ENCODE peak calls at places on chromosomes 12 and 14, in six cellular contexts. One of them, this sample, is unnamed.
A peak's percentile ranks its signal among the peaks of the same experiment; 100 is the strongest.

GRCh38 chr14:32190713-32191112 is 11.1 kb upstream of the RNU6-7 start:
- DNase-seq in T1000: no peak
- DNase-seq in GM12864: no peak
- DNase-seq in HS-5: no peak
- DNase-seq in EL: peak; percentile 24
- DNase-seq in hypothalamus: no peak
- DNase-seq in this sample: no peak

GRCh38 chr12:125312471-125312870 is 247.2 kb downstream of the AACS start:
- DNase-seq in T1000: no peak
- DNase-seq in EL: no peak
- DNase-seq in GM12864: no peak
- DNase-seq in HS-5: no peak
- DNase-seq in hypothalamus: no peak
- DNase-seq in this sample: no peak

GRCh38 chr14:92408186-92408585 is 85.2 kb downstream of the SLC24A4 start:
- DNase-seq in HS-5: peak; percentile 43
- DNase-seq in GM12864: no peak
- DNase-seq in EL: peak; percentile 64
- DNase-seq in hypothalamus: no peak
- DNase-seq in T1000: no peak
- DNase-seq in this sample: no peak

GRCh38 chr12:65074932-65075331 is 46.2 kb downstream of the WIF1 start:
- DNase-seq in GM12864: no peak
- DNase-seq in hypothalamus: no peak
- DNase-seq in HS-5: no peak
- DNase-seq in T1000: no peak
- DNase-seq in EL: no peak
- DNase-seq in this sample: no peak

GRCh38 chr12:28591831-28592230 is 401.6 kb downstream of the CCDC91 start:
- DNase-seq in EL: no peak
- DNase-seq in GM12864: no peak
- DNase-seq in T1000: no peak
- DNase-seq in hypothalamus: no peak
- DNase-seq in HS-5: no peak
- DNase-seq in this sample: no peak

GRCh38 chr12:6180300-6181051 is 19.7 kb upstream of the CD9 start:
- DNase-seq in GM12864: no peak
- DNase-seq in T1000: peak; percentile 75
- DNase-seq in EL: peak; percentile 93
- DNase-seq in hypothalamus: no peak
- DNase-seq in HS-5: peak; percentile 77
- DNase-seq in this sample: peak; percentile 90

GRCh38 chr12:101671157-101671791 is 26.2 kb upstream of the CHPT1 start:
- DNase-seq in hypothalamus: no peak
- DNase-seq in GM12864: peak; percentile 49
- DNase-seq in T1000: no peak
- DNase-seq in EL: no peak
- DNase-seq in HS-5: no peak
- DNase-seq in this sample: no peak

GRCh38 chr14:78863143-78863542 is 693.0 kb downstream of the NRXN3 start:
- DNase-seq in T1000: no peak
- DNase-seq in hypothalamus: no peak
- DNase-seq in EL: peak; percentile 47
- DNase-seq in GM12864: no peak
- DNase-seq in HS-5: no peak
- DNase-seq in this sample: no peak

GRCh38 chr14:99729991-99730875 is 46.1 kb downstream of the CYP46A1 start:
- DNase-seq in T1000: no peak
- DNase-seq in GM12864: no peak
- DNase-seq in hypothalamus: peak; percentile 48
- DNase-seq in EL: peak; percentile 47
- DNase-seq in HS-5: no peak
- DNase-seq in this sample: peak; percentile 87

GRCh38 chr12:85996280-85996679 is 122.2 kb downstream of the NTS start:
- DNase-seq in T1000: no peak
- DNase-seq in hypothalamus: no peak
- DNase-seq in EL: no peak
- DNase-seq in GM12864: no peak
- DNase-seq in HS-5: no peak
- DNase-seq in this sample: no peak

GRCh38 chr12:89695100-89695499 is 13.5 kb downstream of the ATP2B1 start:
- DNase-seq in GM12864: no peak
- DNase-seq in HS-5: no peak
- DNase-seq in T1000: no peak
- DNase-seq in EL: peak; percentile 46
- DNase-seq in hypothalamus: no peak
- DNase-seq in this sample: no peak

GRCh38 chr12:98343002-98343567 is 172.3 kb upstream of the TMPO start:
- DNase-seq in hypothalamus: no peak
- DNase-seq in GM12864: no peak
- DNase-seq in T1000: no peak
- DNase-seq in EL: no peak
- DNase-seq in HS-5: no peak
- DNase-seq in this sample: no peak

GRCh38 chr12:124822218-124822617 is 41.4 kb downstream of the SCARB1 start:
- DNase-seq in hypothalamus: no peak
- DNase-seq in T1000: no peak
- DNase-seq in HS-5: no peak
- DNase-seq in GM12864: no peak
- DNase-seq in EL: no peak
- DNase-seq in this sample: no peak

GRCh38 chr12:26833692-26834168 is 736 bp upstream of the ITPR2 start:
- DNase-seq in HS-5: no peak
- DNase-seq in EL: peak; percentile 31
- DNase-seq in T1000: no peak
- DNase-seq in hypothalamus: no peak
- DNase-seq in GM12864: no peak
- DNase-seq in this sample: peak; percentile 81

GRCh38 chr12:113933201-113933786 is 32.8 kb downstream of the RBM19 start:
- DNase-seq in HS-5: no peak
- DNase-seq in T1000: no peak
- DNase-seq in GM12864: no peak
- DNase-seq in hypothalamus: peak; percentile 30
- DNase-seq in EL: peak; percentile 16
- DNase-seq in this sample: no peak

GRCh38 chr12:13001725-13002040 is 1.6 kb upstream of the HEBP1 start:
- DNase-seq in HS-5: no peak
- DNase-seq in GM12864: no peak
- DNase-seq in hypothalamus: no peak
- DNase-seq in EL: no peak
- DNase-seq in T1000: no peak
- DNase-seq in this sample: no peak

GRCh38 chr14:52119030-52119429 is 50.2 kb upstream of the NID2 start:
- DNase-seq in GM12864: no peak
- DNase-seq in EL: no peak
- DNase-seq in hypothalamus: peak; percentile 31
- DNase-seq in T1000: no peak
- DNase-seq in HS-5: no peak
- DNase-seq in this sample: no peak

GRCh38 chr14:23154876-23155587 is 28.4 kb downstream of the SLC7A8 start:
- DNase-seq in EL: peak; percentile 81
- DNase-seq in HS-5: peak; percentile 52
- DNase-seq in T1000: no peak
- DNase-seq in hypothalamus: no peak
- DNase-seq in GM12864: no peak
- DNase-seq in this sample: peak; percentile 76

GRCh38 chr14:70073924-70074566 is 114.7 kb downstream of the SLC8A3 start:
- DNase-seq in EL: peak; percentile 64
- DNase-seq in GM12864: peak; percentile 37
- DNase-seq in hypothalamus: peak; percentile 26
- DNase-seq in HS-5: peak; percentile 19
- DNase-seq in T1000: no peak
- DNase-seq in this sample: no peak

GRCh38 chr12:53380104-53380796 is at the start of gene SP1:
- DNase-seq in hypothalamus: peak; percentile 79
- DNase-seq in HS-5: peak; percentile 53
- DNase-seq in GM12864: peak; percentile 73
- DNase-seq in T1000: peak; percentile 87
- DNase-seq in EL: peak; percentile 94
- DNase-seq in this sample: peak; percentile 98

GRCh38 chr14:51651388-51652167 is at the start of gene FRMD6:
- DNase-seq in GM12864: peak; percentile 42
- DNase-seq in HS-5: peak; percentile 60
- DNase-seq in T1000: peak; percentile 80
- DNase-seq in hypothalamus: peak; percentile 83
- DNase-seq in EL: peak; percentile 91
- DNase-seq in this sample: peak; percentile 97

GRCh38 chr12:129538137-129538536 is 365.7 kb downstream of the TMEM132D start:
- DNase-seq in GM12864: no peak
- DNase-seq in T1000: no peak
- DNase-seq in hypothalamus: no peak
- DNase-seq in EL: no peak
- DNase-seq in HS-5: no peak
- DNase-seq in this sample: no peak

GRCh38 chr12:64744422-64745258 is 14.6 kb downstream of the GNS start:
- DNase-seq in HS-5: no peak
- DNase-seq in EL: peak; percentile 21
- DNase-seq in GM12864: no peak
- DNase-seq in hypothalamus: no peak
- DNase-seq in T1000: no peak
- DNase-seq in this sample: no peak

GRCh38 chr12:79441534-79441933 is 249.2 kb downstream of the PAWR start:
- DNase-seq in HS-5: no peak
- DNase-seq in GM12864: no peak
- DNase-seq in hypothalamus: no peak
- DNase-seq in EL: no peak
- DNase-seq in T1000: no peak
- DNase-seq in this sample: no peak

GRCh38 chr12:6784292-6784691 is 5.0 kb upstream of the CD4 start:
- DNase-seq in T1000: no peak
- DNase-seq in GM12864: no peak
- DNase-seq in EL: no peak
- DNase-seq in HS-5: no peak
- DNase-seq in hypothalamus: no peak
- DNase-seq in this sample: no peak

GRCh38 chr12:122079038-122079531 is 529 bp downstream of the MLXIP start:
- DNase-seq in EL: peak; percentile 30
- DNase-seq in T1000: no peak
- DNase-seq in HS-5: no peak
- DNase-seq in GM12864: no peak
- DNase-seq in hypothalamus: peak; percentile 44
- DNase-seq in this sample: peak; percentile 86

GRCh38 chr14:51035611-51036192 is 59.2 kb downstream of the TRIM9 start:
- DNase-seq in hypothalamus: no peak
- DNase-seq in HS-5: no peak
- DNase-seq in T1000: peak; percentile 31
- DNase-seq in GM12864: no peak
- DNase-seq in EL: peak; percentile 40
- DNase-seq in this sample: no peak

GRCh38 chr12:10901427-10901826 is 7.9 kb downstream of the TAS2R13 start:
- DNase-seq in GM12864: no peak
- DNase-seq in hypothalamus: no peak
- DNase-seq in HS-5: no peak
- DNase-seq in T1000: no peak
- DNase-seq in EL: no peak
- DNase-seq in this sample: no peak

GRCh38 chr14:53306267-53306721 is 153.2 kb upstream of the DDHD1 start:
- DNase-seq in GM12864: peak; percentile 3
- DNase-seq in T1000: peak; percentile 8
- DNase-seq in EL: peak; percentile 52
- DNase-seq in hypothalamus: peak; percentile 53
- DNase-seq in HS-5: peak; percentile 25
- DNase-seq in this sample: no peak

GRCh38 chr14:43356382-43356781 is 1150.7 kb downstream of the FSCB start:
- DNase-seq in hypothalamus: no peak
- DNase-seq in HS-5: no peak
- DNase-seq in GM12864: no peak
- DNase-seq in T1000: no peak
- DNase-seq in EL: no peak
- DNase-seq in this sample: no peak

GRCh38 chr12:111757361-111758119 is 9.2 kb upstream of the ALDH2 start:
- DNase-seq in EL: peak; percentile 72
- DNase-seq in T1000: no peak
- DNase-seq in GM12864: no peak
- DNase-seq in HS-5: no peak
- DNase-seq in hypothalamus: no peak
- DNase-seq in this sample: peak; percentile 58

GRCh38 chr12:91203610-91204009 is 21.0 kb upstream of the DCN start:
- DNase-seq in HS-5: no peak
- DNase-seq in T1000: no peak
- DNase-seq in EL: no peak
- DNase-seq in hypothalamus: no peak
- DNase-seq in GM12864: no peak
- DNase-seq in this sample: no peak

GRCh38 chr14:51546603-51547258 is 105.0 kb upstream of the FRMD6 start:
- DNase-seq in GM12864: no peak
- DNase-seq in HS-5: no peak
- DNase-seq in hypothalamus: no peak
- DNase-seq in EL: no peak
- DNase-seq in T1000: no peak
- DNase-seq in this sample: no peak

GRCh38 chr14:101834387-101835165 is 73.1 kb downstream of the PPP2R5C start:
- DNase-seq in EL: no peak
- DNase-seq in GM12864: no peak
- DNase-seq in HS-5: no peak
- DNase-seq in hypothalamus: no peak
- DNase-seq in T1000: no peak
- DNase-seq in this sample: no peak

GRCh38 chr14:24409217-24409616 is 10.4 kb downstream of the NYNRIN start:
- DNase-seq in EL: no peak
- DNase-seq in T1000: no peak
- DNase-seq in GM12864: no peak
- DNase-seq in hypothalamus: no peak
- DNase-seq in HS-5: no peak
- DNase-seq in this sample: no peak

GRCh38 chr14:99179506-99179905 is 92.5 kb downstream of the BCL11B start:
- DNase-seq in GM12864: no peak
- DNase-seq in hypothalamus: no peak
- DNase-seq in T1000: no peak
- DNase-seq in HS-5: no peak
- DNase-seq in EL: no peak
- DNase-seq in this sample: no peak

GRCh38 chr14:63855272-63855671 is 2.5 kb downstream of the SYNE2 start:
- DNase-seq in EL: no peak
- DNase-seq in HS-5: no peak
- DNase-seq in hypothalamus: no peak
- DNase-seq in GM12864: no peak
- DNase-seq in T1000: no peak
- DNase-seq in this sample: no peak

GRCh38 chr12:49578471-49579112 is 10.7 kb upstream of the MCRS1 start:
- DNase-seq in EL: no peak
- DNase-seq in GM12864: no peak
- DNase-seq in T1000: no peak
- DNase-seq in hypothalamus: no peak
- DNase-seq in HS-5: no peak
- DNase-seq in this sample: no peak

GRCh38 chr12:51886021-51886710 is 1.7 kb upstream of the ANKRD33 start:
- DNase-seq in GM12864: no peak
- DNase-seq in EL: peak; percentile 93
- DNase-seq in T1000: no peak
- DNase-seq in HS-5: peak; percentile 91
- DNase-seq in hypothalamus: no peak
- DNase-seq in this sample: peak; percentile 91

GRCh38 chr14:100547633-100548294 is 39.5 kb downstream of the BEGAIN start:
- DNase-seq in T1000: peak; percentile 53
- DNase-seq in hypothalamus: no peak
- DNase-seq in HS-5: no peak
- DNase-seq in GM12864: no peak
- DNase-seq in EL: peak; percentile 83
- DNase-seq in this sample: no peak